ENCODE peak calls at places on chromosomes 12 and 14, in seven cellular contexts. K is nephron progenitor cell, U is neural progenitor cell, J is stomach, S is kidney, Q is RWPE1, N is H9. D is an unnamed sample.

GRCh38 chr12:28535216-28535615 is 345.0 kb downstream of the CCDC91 start:
- DNase-seq in S (no peak), Q (peak), K (no peak), N (no peak), J (no peak), U (no peak), D (no peak)

GRCh38 chr14:96623676-96624484 is 121.7 kb downstream of the PAPOLA start:
- DNase-seq in K (no peak), N (peak), Q (no peak), U (no peak), S (peak), J (no peak), D (no peak)

GRCh38 chr12:104544836-104545235 is 88.1 kb downstream of the CHST11 start:
- DNase-seq in K (no peak), N (no peak), J (no peak), U (peak), S (no peak), Q (no peak), D (no peak)

GRCh38 chr14:51552768-51553426 is 98.8 kb upstream of the FRMD6 start:
- DNase-seq in U (no peak), K (no peak), Q (no peak), J (no peak), N (no peak), S (peak), D (no peak)

GRCh38 chr12:63928305-63928704 is 83.8 kb downstream of the SRGAP1 start:
- DNase-seq in U (no peak), K (no peak), S (no peak), J (no peak), N (no peak), Q (no peak), D (no peak)

GRCh38 chr12:83573676-83574075 is 887.0 kb downstream of the TMTC2 start:
- DNase-seq in U (no peak), N (no peak), S (no peak), K (no peak), J (peak), Q (peak), D (no peak)

GRCh38 chr12:53388932-53389331 is 9.0 kb downstream of the SP1 start:
- DNase-seq in N (no peak), S (no peak), J (no peak), K (no peak), U (no peak), Q (no peak), D (no peak)

GRCh38 chr12:57766464-57767311 is at the start of gene CYP27B1:
- DNase-seq in N (peak), J (no peak), K (peak), S (no peak), U (peak), Q (peak), D (no peak)

GRCh38 chr14:104771918-104772706 is 19.2 kb downstream of the SIVA1 start:
- DNase-seq in Q (no peak), S (no peak), J (peak), U (no peak), N (no peak), K (no peak), D (no peak)

GRCh38 chr12:107319536-107320030 is 226.2 kb upstream of the CRY1 start:
- DNase-seq in Q (no peak), U (peak), S (no peak), K (peak), J (no peak), N (no peak), D (no peak)

GRCh38 chr12:90936230-90937005 is 18.6 kb downstream of the CCER1 start:
- DNase-seq in K (no peak), J (no peak), N (no peak), U (no peak), S (peak), Q (no peak), D (no peak)

GRCh38 chr14:28161040-28161439 is 605.5 kb upstream of the FOXG1 start:
- DNase-seq in K (no peak), J (no peak), U (no peak), Q (no peak), S (no peak), N (no peak), D (no peak)
- TF ChIP-seq CTCF in K (no peak), J (no peak), U (no peak), Q (no peak), S (no peak), N (no peak), D (no peak)

GRCh38 chr14:101563352-101563653 is 2.0 kb downstream of the DIO3 start:
- DNase-seq in U (no peak), K (no peak), S (no peak), N (no peak), J (no peak), Q (no peak), D (no peak)

GRCh38 chr14:101563654-101564443 is 2.6 kb downstream of the DIO3 start:
- DNase-seq in U (peak), J (no peak), N (peak), K (peak), S (peak), Q (no peak), D (no peak)

GRCh38 chr14:101567252-101567651 is 6.0 kb downstream of the DIO3 start:
- DNase-seq in U (no peak), K (no peak), N (no peak), J (no peak), S (peak), Q (no peak), D (no peak)

GRCh38 chr14:101564444-101564776 is 3.1 kb downstream of the DIO3 start:
- DNase-seq in J (no peak), S (no peak), U (no peak), Q (no peak), N (no peak), K (no peak), D (no peak)

GRCh38 chr14:101564819-101565698 is 3.8 kb downstream of the DIO3 start:
- DNase-seq in N (peak), U (peak), Q (no peak), S (peak), J (no peak), K (peak), D (no peak)
- TF ChIP-seq CTCF in N (peak), U (no peak), Q (no peak), S (no peak), J (no peak), K (no peak), D (no peak)

GRCh38 chr14:28596336-28596735 is 170.3 kb upstream of the FOXG1 start:
- DNase-seq in U (no peak), K (no peak), S (no peak), J (no peak), Q (peak), N (no peak), D (no peak)
- TF ChIP-seq CTCF in U (peak), K (no peak), S (no peak), J (no peak), Q (no peak), N (no peak), D (no peak)

GRCh38 chr12:96401061-96401871 is 1.0 kb upstream of the CDK17 start:
- DNase-seq in J (no peak), K (no peak), Q (peak), U (peak), N (no peak), S (no peak), D (no peak)
- TF ChIP-seq CTCF in J (no peak), K (peak), Q (peak), U (peak), N (peak), S (peak), D (no peak)

GRCh38 chr14:57712101-57712500 is 153.8 kb downstream of the SLC35F4 start:
- DNase-seq in Q (no peak), N (no peak), K (no peak), J (no peak), U (no peak), S (no peak), D (no peak)

GRCh38 chr14:57709909-57710308 is 156.0 kb downstream of the SLC35F4 start:
- DNase-seq in Q (no peak), S (no peak), K (no peak), J (no peak), U (no peak), N (no peak), D (no peak)

GRCh38 chr14:57707219-57707618 is 158.7 kb downstream of the SLC35F4 start:
- DNase-seq in N (no peak), K (no peak), U (no peak), J (no peak), Q (no peak), S (no peak), D (no peak)

GRCh38 chr14:57714487-57714899 is 151.4 kb downstream of the SLC35F4 start:
- DNase-seq in S (no peak), K (peak), U (peak), Q (no peak), J (no peak), N (peak), D (no peak)

GRCh38 chr14:57712698-57713097 is 153.2 kb downstream of the SLC35F4 start:
- DNase-seq in Q (no peak), N (no peak), S (no peak), U (no peak), J (no peak), K (no peak), D (no peak)
- TF ChIP-seq CTCF in Q (no peak), N (no peak), S (no peak), U (no peak), J (no peak), K (no peak), D (no peak)

D was measured in omental fat pad.